ENCODE peak calls at places on chromosomes 12 and 14, in ten cellular contexts. E, O, L, H, T, S, I, M, K and V are unnamed samples.
A peak's percentile ranks its signal among the peaks of the same experiment; 100 is the strongest.

GRCh38 chr12:92601680-92602079 is 101.1 kb upstream of the PLEKHG7 start:
- DNase-seq in I (no peak), M (no peak), T (no peak), L (no peak), O (no peak), K (no peak), S (no peak), E (no peak), H (no peak), V (no peak)

GRCh38 chr14:64825498-64825897 is 54.2 kb downstream of the SPTB start:
- DNase-seq in L (no peak), H (no peak), S (no peak), T (no peak), O (peak; percentile 69), I (no peak), E (no peak), M (no peak), K (no peak), V (no peak)

GRCh38 chr12:69623970-69624369 is 13.3 kb upstream of the LRRC10 start:
- DNase-seq in O (peak; percentile 20), E (no peak), K (no peak), M (no peak), L (no peak), I (peak; percentile 76), T (no peak), H (peak; percentile 97), S (no peak), V (peak; percentile 24)

GRCh38 chr12:56715798-56716197 is 9.3 kb downstream of the NACA start:
- DNase-seq in S (no peak), E (no peak), L (no peak), O (no peak), T (no peak), M (no peak), I (no peak), H (no peak), K (no peak), V (peak; percentile 14)

GRCh38 chr12:51721281-51721940 is 127.1 kb downstream of the FIGNL2 start:
- DNase-seq in H (no peak), I (peak; percentile 45), M (peak; percentile 65), S (no peak), T (peak; percentile 8), E (peak; percentile 45), O (peak; percentile 30), L (no peak), K (peak; percentile 51), V (peak; percentile 60)

GRCh38 chr12:4001869-4002268 is 128.7 kb upstream of the PARP11 start:
- DNase-seq in L (no peak), M (no peak), H (no peak), I (no peak), E (no peak), O (no peak), T (no peak), K (no peak), S (no peak), V (no peak)

GRCh38 chr12:18864900-18865561 is 127.1 kb downstream of the CAPZA3 start:
- DNase-seq in M (no peak), I (no peak), K (peak; percentile 71), H (no peak), L (no peak), E (no peak), T (peak; percentile 20), O (no peak), S (no peak), V (no peak)

GRCh38 chr14:55794655-55795583 is 214.9 kb downstream of the KTN1 start:
- DNase-seq in I (no peak), L (no peak), S (no peak), O (no peak), T (no peak), E (no peak), K (peak; percentile 55), H (no peak), M (no peak), V (no peak)

GRCh38 chr14:89143595-89143994 is 273.4 kb downstream of the FOXN3 start:
- DNase-seq in K (peak; percentile 19), E (no peak), I (no peak), M (no peak), T (no peak), H (no peak), L (no peak), S (no peak), O (no peak), V (no peak)

GRCh38 chr12:128803788-128804187 is 20.0 kb downstream of the SLC15A4 start:
- DNase-seq in K (peak; percentile 21), I (no peak), T (no peak), M (no peak), E (no peak), O (no peak), S (no peak), L (no peak), H (no peak), V (no peak)
- H3K4me3 ChIP-seq in K (no peak overlapping the region), I (no peak overlapping the region), T (no peak overlapping the region), M (no peak overlapping the region), E (no peak overlapping the region), O (no peak overlapping the region), S (no peak overlapping the region), L (no peak overlapping the region), H (no peak overlapping the region), V (no peak overlapping the region)

GRCh38 chr14:73422515-73422914 is 35.8 kb downstream of the NUMB start:
- DNase-seq in S (no peak), I (no peak), O (no peak), H (no peak), T (no peak), L (no peak), E (no peak), M (no peak), K (no peak), V (no peak)

GRCh38 chr14:73426877-73427276 is 31.5 kb downstream of the NUMB start:
- DNase-seq in I (no peak), S (no peak), T (no peak), E (no peak), M (no peak), K (peak; percentile 83), O (no peak), L (no peak), H (no peak), V (no peak)

GRCh38 chr14:73428354-73428824 is 30.0 kb downstream of the NUMB start:
- DNase-seq in H (peak; percentile 32), L (no peak), O (no peak), T (no peak), M (no peak), K (no peak), E (no peak), I (no peak), S (no peak), V (no peak)

GRCh38 chr14:73427516-73428264 is 30.7 kb downstream of the NUMB start:
- DNase-seq in M (no peak), S (no peak), K (peak; percentile 36), E (no peak), I (no peak), T (no peak), O (no peak), L (no peak), H (no peak), V (no peak)

DNA sequence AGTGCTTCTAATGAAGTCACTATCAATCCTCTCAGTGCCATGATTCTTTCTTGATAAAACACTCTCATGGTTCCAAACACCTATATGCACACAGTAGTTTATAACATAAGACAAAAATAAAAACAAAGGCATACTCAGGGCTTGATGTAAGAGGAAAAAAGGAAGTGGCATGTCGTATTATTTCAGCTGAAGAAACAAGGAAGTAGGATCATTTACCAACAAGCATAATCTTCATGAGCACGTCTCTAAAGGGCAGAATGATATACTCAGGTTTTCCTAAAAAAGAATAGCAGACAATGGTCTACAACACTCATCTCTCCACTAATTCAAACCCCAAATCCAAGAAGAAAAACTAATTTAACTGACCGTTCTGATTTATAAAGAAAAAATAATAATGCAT is 33.9 kb downstream of the NUMB start:
- DNase-seq in L (no peak), I (no peak), O (no peak), T (no peak), E (no peak), S (no peak), K (no peak), H (no peak), M (no peak), V (no peak)
- H3K27ac ChIP-seq in L (no peak overlapping the region), I (peak overlapping the region; percentile 17), O (no peak overlapping the region), T (no peak overlapping the region), E (no peak overlapping the region), S (peak overlapping the region; percentile 19), K (no peak overlapping the region), H (peak overlapping the region; percentile 78), M (no peak overlapping the region), V (no peak overlapping the region)

GRCh38 chr14:45364565-45364964 is 111.6 kb upstream of the MIS18BP1 start:
- DNase-seq in H (no peak), T (no peak), L (no peak), S (no peak), M (no peak), E (no peak), I (no peak), O (no peak), K (no peak), V (no peak)
- TF ChIP-seq CTCF in H (no peak), T (no peak), L (no peak), S (no peak), M (peak; percentile 14), E (no peak), I (no peak), O (no peak), K (no peak), V (no peak)

GRCh38 chr14:82362452-82362851 is 828.8 kb upstream of the SEL1L start:
- DNase-seq in I (no peak), E (no peak), M (no peak), O (no peak), S (no peak), L (no peak), K (no peak), H (no peak), T (no peak), V (no peak)

GRCh38 chr14:82366803-82367202 is 833.1 kb upstream of the SEL1L start:
- DNase-seq in H (no peak), O (no peak), S (no peak), I (no peak), E (no peak), L (no peak), M (peak; percentile 14), T (no peak), K (no peak), V (no peak)
- H3K4me3 ChIP-seq in H (no peak overlapping the region), O (no peak overlapping the region), S (no peak overlapping the region), I (no peak overlapping the region), E (no peak overlapping the region), L (no peak overlapping the region), M (no peak overlapping the region), T (no peak overlapping the region), K (no peak overlapping the region), V (no peak overlapping the region)

GRCh38 chr12:9325513-9325912 is 117.3 kb upstream of the PZP start:
- DNase-seq in E (no peak), O (no peak), K (no peak), T (no peak), M (no peak), S (no peak), L (no peak), I (no peak), H (no peak), V (no peak)
- H3K27ac ChIP-seq in E (no peak overlapping the region), O (no peak overlapping the region), K (no peak overlapping the region), T (peak overlapping the region; percentile 22), M (no peak overlapping the region), S (no peak overlapping the region), L (no peak overlapping the region), I (no peak overlapping the region), H (no peak overlapping the region), V (no peak overlapping the region)

GRCh38 chr14:75430526-75430925 is 2.7 kb downstream of the JDP2 start:
- DNase-seq in O (peak; percentile 53), L (no peak), M (no peak), K (peak; percentile 50), T (peak; percentile 59), E (no peak), S (no peak), I (peak; percentile 36), H (peak; percentile 47), V (no peak)
- TF ChIP-seq CTCF in O (no peak), L (peak; percentile 17), M (no peak), K (peak; percentile 26), T (no peak), E (no peak), S (no peak), I (no peak), H (no peak), V (no peak)